ENCODE peak calls at places on chromosomes 2 and 18, in seven cellular contexts. One of them, this sample, is unnamed.

GRCh38 chr2:175151791-175152190 is 16.2 kb downstream of the ATF2 start:
- DNase-seq in stomach: no peak
- DNase-seq in sigmoid colon: no peak
- DNase-seq in spleen: no peak
- DNase-seq in HCT116: no peak
- DNase-seq in breast epithelium: no peak
- DNase-seq in HL-60: no peak
- DNase-seq in this sample: no peak

GRCh38 chr2:118031566-118031965 is 17.7 kb upstream of the CCDC93 start:
- DNase-seq in spleen: no peak
- DNase-seq in sigmoid colon: no peak
- DNase-seq in breast epithelium: no peak
- DNase-seq in stomach: no peak
- DNase-seq in HCT116: no peak
- DNase-seq in HL-60: no peak
- DNase-seq in this sample: no peak

GRCh38 chr2:25537526-25537925 is 135.9 kb downstream of the DTNB start:
- DNase-seq in sigmoid colon: no peak
- DNase-seq in stomach: no peak
- DNase-seq in HL-60: no peak
- DNase-seq in spleen: no peak
- DNase-seq in breast epithelium: no peak
- DNase-seq in HCT116: no peak
- DNase-seq in this sample: no peak

GRCh38 chr2:68747918-68748317 is 13.3 kb downstream of the ARHGAP25 start:
- DNase-seq in spleen: no peak
- DNase-seq in stomach: no peak
- DNase-seq in sigmoid colon: no peak
- DNase-seq in HCT116: no peak
- DNase-seq in breast epithelium: no peak
- DNase-seq in HL-60: no peak
- DNase-seq in this sample: no peak

GRCh38 chr2:119715409-119716295 is 36.7 kb downstream of the TMEM177 start:
- DNase-seq in stomach: no peak
- DNase-seq in breast epithelium: no peak
- DNase-seq in spleen: peak
- DNase-seq in HCT116: no peak
- DNase-seq in HL-60: no peak
- DNase-seq in sigmoid colon: peak
- DNase-seq in this sample: no peak

GRCh38 chr18:35095983-35096676 is 54.9 kb downstream of the MAPRE2 start:
- DNase-seq in spleen: no peak
- DNase-seq in breast epithelium: no peak
- DNase-seq in sigmoid colon: no peak
- DNase-seq in HL-60: no peak
- DNase-seq in stomach: no peak
- DNase-seq in HCT116: no peak
- DNase-seq in this sample: no peak

GRCh38 chr2:99877963-99878362 is 264.4 kb downstream of the AFF3 start:
- DNase-seq in sigmoid colon: no peak
- DNase-seq in HCT116: no peak
- DNase-seq in stomach: no peak
- DNase-seq in spleen: no peak
- DNase-seq in HL-60: peak
- DNase-seq in breast epithelium: no peak
- DNase-seq in this sample: no peak

GRCh38 chr2:38603402-38604265 is 906 bp upstream of the HNRNPLL start:
- DNase-seq in breast epithelium: peak
- DNase-seq in spleen: peak
- DNase-seq in sigmoid colon: peak
- DNase-seq in stomach: peak
- DNase-seq in HL-60: peak
- DNase-seq in HCT116: peak
- DNase-seq in this sample: peak

GRCh38 chr18:62757399-62758010 is 42.2 kb downstream of the PHLPP1 start:
- DNase-seq in breast epithelium: no peak
- DNase-seq in stomach: no peak
- DNase-seq in HL-60: no peak
- DNase-seq in sigmoid colon: no peak
- DNase-seq in HCT116: no peak
- DNase-seq in spleen: no peak
- DNase-seq in this sample: no peak

GRCh38 chr18:11125372-11126315 is 23.7 kb downstream of the PIEZO2 start:
- DNase-seq in stomach: no peak
- DNase-seq in spleen: no peak
- DNase-seq in HL-60: no peak
- DNase-seq in sigmoid colon: no peak
- DNase-seq in breast epithelium: no peak
- DNase-seq in HCT116: no peak
- DNase-seq in this sample: no peak

GRCh38 chr18:23664674-23665073 is 2.0 kb upstream of the ANKRD29 start:
- DNase-seq in breast epithelium: no peak
- DNase-seq in spleen: no peak
- DNase-seq in sigmoid colon: no peak
- DNase-seq in stomach: no peak
- DNase-seq in HL-60: no peak
- DNase-seq in HCT116: no peak
- DNase-seq in this sample: no peak

GRCh38 chr2:39370101-39370500 is 67.0 kb downstream of the MAP4K3 start:
- DNase-seq in HCT116: no peak
- DNase-seq in HL-60: no peak
- DNase-seq in sigmoid colon: no peak
- DNase-seq in stomach: no peak
- DNase-seq in breast epithelium: no peak
- DNase-seq in spleen: no peak
- DNase-seq in this sample: no peak

GRCh38 chr2:238224636-238225035 is 15.2 kb downstream of the HES6 start:
- DNase-seq in stomach: no peak
- DNase-seq in sigmoid colon: no peak
- DNase-seq in spleen: no peak
- DNase-seq in breast epithelium: no peak
- DNase-seq in HCT116: no peak
- DNase-seq in HL-60: no peak
- DNase-seq in this sample: no peak

GRCh38 chr2:193824474-193824873 is 1629.7 kb upstream of the TMEFF2 start:
- DNase-seq in sigmoid colon: no peak
- DNase-seq in HL-60: no peak
- DNase-seq in HCT116: peak
- DNase-seq in breast epithelium: no peak
- DNase-seq in spleen: no peak
- DNase-seq in stomach: no peak
- DNase-seq in this sample: no peak

GRCh38 chr2:214019973-214020345 is 390.9 kb upstream of the VWC2L start:
- DNase-seq in sigmoid colon: no peak
- DNase-seq in stomach: no peak
- DNase-seq in HCT116: no peak
- DNase-seq in breast epithelium: no peak
- DNase-seq in spleen: no peak
- DNase-seq in HL-60: no peak
- DNase-seq in this sample: no peak

GRCh38 chr2:65599693-65600092 is 167.3 kb upstream of the SPRED2 start:
- DNase-seq in breast epithelium: no peak
- DNase-seq in stomach: no peak
- DNase-seq in HL-60: no peak
- DNase-seq in spleen: no peak
- DNase-seq in HCT116: no peak
- DNase-seq in sigmoid colon: no peak
- DNase-seq in this sample: no peak

GRCh38 chr2:26838121-26838906 is 9.6 kb upstream of the DPYSL5 start:
- DNase-seq in HL-60: no peak
- DNase-seq in sigmoid colon: no peak
- DNase-seq in spleen: no peak
- DNase-seq in stomach: no peak
- DNase-seq in HCT116: no peak
- DNase-seq in breast epithelium: no peak
- DNase-seq in this sample: no peak

GRCh38 chr2:152582081-152582480 is 135.2 kb downstream of the PRPF40A start:
- DNase-seq in HL-60: no peak
- DNase-seq in sigmoid colon: no peak
- DNase-seq in HCT116: no peak
- DNase-seq in spleen: no peak
- DNase-seq in breast epithelium: no peak
- DNase-seq in stomach: no peak
- DNase-seq in this sample: no peak

GRCh38 chr2:231685349-231686191 is 22.8 kb upstream of the PTMA start:
- DNase-seq in stomach: no peak
- DNase-seq in breast epithelium: no peak
- DNase-seq in HL-60: peak
- DNase-seq in HCT116: no peak
- DNase-seq in spleen: peak
- DNase-seq in sigmoid colon: no peak
- DNase-seq in this sample: no peak

GRCh38 chr18:48828713-48829442 is 121.9 kb downstream of the SMAD7 start:
- DNase-seq in HCT116: no peak
- DNase-seq in spleen: peak
- DNase-seq in breast epithelium: peak
- DNase-seq in sigmoid colon: peak
- DNase-seq in stomach: peak
- DNase-seq in HL-60: no peak
- DNase-seq in this sample: no peak

GRCh38 chr2:221549143-221549542 is 23.0 kb downstream of the EPHA4 start:
- DNase-seq in spleen: no peak
- DNase-seq in HCT116: no peak
- DNase-seq in breast epithelium: no peak
- DNase-seq in sigmoid colon: no peak
- DNase-seq in stomach: no peak
- DNase-seq in HL-60: no peak
- DNase-seq in this sample: no peak

GRCh38 chr2:156339110-156339847 is 6.8 kb upstream of the NR4A2 start:
- DNase-seq in sigmoid colon: no peak
- DNase-seq in HCT116: peak
- DNase-seq in stomach: peak
- DNase-seq in spleen: no peak
- DNase-seq in HL-60: no peak
- DNase-seq in breast epithelium: no peak
- DNase-seq in this sample: peak

GRCh38 chr2:168550670-168551069 is 94.6 kb downstream of the CERS6 start:
- DNase-seq in sigmoid colon: no peak
- DNase-seq in HL-60: peak
- DNase-seq in spleen: peak
- DNase-seq in HCT116: no peak
- DNase-seq in breast epithelium: no peak
- DNase-seq in stomach: no peak
- DNase-seq in this sample: no peak

GRCh38 chr2:168555283-168555682 is 99.2 kb downstream of the CERS6 start:
- DNase-seq in HCT116: no peak
- DNase-seq in breast epithelium: no peak
- DNase-seq in spleen: no peak
- DNase-seq in stomach: no peak
- DNase-seq in HL-60: no peak
- DNase-seq in sigmoid colon: no peak
- DNase-seq in this sample: no peak

GRCh38 chr2:168552450-168552856 is 96.4 kb downstream of the CERS6 start:
- DNase-seq in stomach: no peak
- DNase-seq in sigmoid colon: no peak
- DNase-seq in breast epithelium: no peak
- DNase-seq in HCT116: no peak
- DNase-seq in HL-60: no peak
- DNase-seq in spleen: peak
- DNase-seq in this sample: no peak
- TF ChIP-seq POLR2AphosphoS5 in stomach: no peak
- TF ChIP-seq POLR2AphosphoS5 in sigmoid colon: no peak
- TF ChIP-seq POLR2AphosphoS5 in breast epithelium: no peak
- TF ChIP-seq POLR2AphosphoS5 in HCT116: no peak
- TF ChIP-seq POLR2AphosphoS5 in HL-60: no peak
- TF ChIP-seq POLR2AphosphoS5 in spleen: no peak
- TF ChIP-seq POLR2AphosphoS5 in this sample: no peak

GRCh38 chr2:190655570-190655969 is 6.7 kb downstream of the NAB1 start:
- DNase-seq in HCT116: no peak
- DNase-seq in sigmoid colon: no peak
- DNase-seq in spleen: no peak
- DNase-seq in stomach: no peak
- DNase-seq in breast epithelium: no peak
- DNase-seq in HL-60: no peak
- DNase-seq in this sample: no peak
- H3K27ac ChIP-seq in HCT116: no peak
- H3K27ac ChIP-seq in sigmoid colon: peak
- H3K27ac ChIP-seq in spleen: no peak
- H3K27ac ChIP-seq in stomach: no peak
- H3K27ac ChIP-seq in breast epithelium: peak
- H3K27ac ChIP-seq in HL-60: no peak
- H3K27ac ChIP-seq in this sample: peak

DNA sequence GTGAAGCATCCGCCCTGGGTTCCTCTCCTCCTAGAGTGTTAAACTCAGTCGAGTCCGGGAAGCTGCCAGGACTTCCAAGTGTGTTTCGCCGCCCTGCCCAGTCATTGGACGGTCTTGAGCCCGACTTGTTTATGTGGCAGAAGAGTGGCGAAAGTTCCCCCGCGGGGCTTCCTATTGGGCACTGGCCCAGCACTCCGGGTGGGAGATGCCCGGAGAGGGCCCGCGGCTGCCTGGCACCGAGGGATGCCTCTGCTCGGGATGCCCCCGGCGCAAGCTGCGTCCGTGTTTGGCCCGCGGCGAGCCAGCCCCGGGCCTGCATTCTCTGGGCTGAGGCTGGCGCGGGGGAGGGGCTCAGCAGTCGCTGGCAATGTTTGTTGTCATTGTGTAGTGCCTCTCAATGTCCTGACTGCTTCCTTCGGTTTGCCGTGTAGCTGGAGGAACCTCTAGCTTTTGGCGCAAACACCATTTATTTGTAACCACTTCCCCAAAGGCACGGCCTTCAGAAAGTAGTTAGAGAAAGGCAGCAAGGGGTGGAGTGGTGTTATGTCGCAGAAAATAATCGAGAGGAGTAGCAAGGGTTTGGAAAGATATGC is 1.2 kb downstream of the CYBRD1 start:
- DNase-seq in breast epithelium: peak
- DNase-seq in HL-60: peak
- DNase-seq in spleen: peak
- DNase-seq in HCT116: peak
- DNase-seq in stomach: peak
- DNase-seq in sigmoid colon: peak
- DNase-seq in this sample: peak
- TF ChIP-seq POLR2AphosphoS5 in breast epithelium: no peak
- TF ChIP-seq POLR2AphosphoS5 in HL-60: no peak
- TF ChIP-seq POLR2AphosphoS5 in spleen: peak
- TF ChIP-seq POLR2AphosphoS5 in HCT116: no peak
- TF ChIP-seq POLR2AphosphoS5 in stomach: peak
- TF ChIP-seq POLR2AphosphoS5 in sigmoid colon: peak
- TF ChIP-seq POLR2AphosphoS5 in this sample: peak

DNA sequence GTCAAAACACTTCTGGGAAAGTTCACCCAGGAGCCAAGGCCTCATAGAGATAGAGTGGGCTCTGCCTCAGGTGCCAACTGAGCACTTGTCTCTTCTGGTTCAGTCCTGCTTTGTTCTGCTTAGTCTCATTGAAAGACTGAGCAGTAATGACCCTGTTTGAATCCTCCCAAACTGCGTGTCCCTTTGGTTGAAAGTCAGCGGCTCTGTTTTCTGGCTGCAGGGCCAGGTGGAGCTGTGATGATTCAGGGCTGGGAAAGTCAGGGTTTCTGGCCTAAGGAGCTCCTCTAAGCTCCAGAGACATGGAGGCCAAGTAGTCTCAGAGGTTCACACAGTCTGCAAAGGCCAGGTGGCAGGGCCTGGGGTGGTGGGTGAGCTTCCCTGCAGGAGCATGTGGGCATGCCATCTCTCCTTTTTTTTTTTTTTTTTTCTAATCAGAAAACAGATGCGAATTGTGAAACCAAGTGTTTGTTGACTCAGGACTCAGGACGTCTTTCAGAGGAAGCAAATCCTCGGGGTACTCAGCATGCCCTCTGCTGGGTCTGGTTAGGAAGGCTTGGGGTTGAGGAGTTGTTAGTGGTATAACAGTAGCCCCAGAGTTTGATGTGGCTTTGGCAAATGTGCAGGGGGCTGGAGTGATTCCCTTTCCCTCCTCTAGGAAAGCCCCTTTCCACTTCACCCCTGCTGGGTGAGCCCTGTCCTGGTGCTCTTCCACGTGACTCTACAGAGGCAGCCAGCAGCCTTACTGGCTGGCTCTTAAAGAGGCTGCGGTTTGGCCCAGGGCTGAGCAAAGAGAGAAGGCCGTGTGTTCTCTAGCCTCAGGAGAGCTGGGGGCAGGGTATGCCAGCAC is 38.3 kb downstream of the TMEM17 start:
- DNase-seq in HCT116: no peak
- DNase-seq in HL-60: no peak
- DNase-seq in stomach: no peak
- DNase-seq in sigmoid colon: no peak
- DNase-seq in breast epithelium: no peak
- DNase-seq in spleen: no peak
- DNase-seq in this sample: no peak
- H3K27ac ChIP-seq in HCT116: no peak
- H3K27ac ChIP-seq in HL-60: no peak
- H3K27ac ChIP-seq in stomach: no peak
- H3K27ac ChIP-seq in sigmoid colon: no peak
- H3K27ac ChIP-seq in breast epithelium: peak
- H3K27ac ChIP-seq in spleen: no peak
- H3K27ac ChIP-seq in this sample: no peak